ENCODE peak calls at places on chromosomes 16 and 17, in four cellular contexts. E is kidney, I is H1, Z is H9. Y is an unnamed sample.

GRCh38 chr17:6374761-6375312 is 60.1 kb downstream of the AIPL1 start:
- DNase-seq in E (peak), I (peak), Z (peak), Y (no peak)

GRCh38 chr16:69848635-69849545 is 86.8 kb downstream of the WWP2 start:
- DNase-seq in E (peak), I (no peak), Z (no peak), Y (peak)

GRCh38 chr16:11202260-11203091 is 53.5 kb downstream of the SOCS1 start:
- DNase-seq in E (no peak), I (no peak), Z (no peak), Y (no peak)

GRCh38 chr16:84407588-84408313 is 39.4 kb downstream of the ATP2C2 start:
- DNase-seq in E (no peak), I (no peak), Z (no peak), Y (no peak)

GRCh38 chr16:52467753-52468152 is 79.2 kb downstream of the TOX3 start:
- DNase-seq in E (no peak), I (no peak), Z (no peak), Y (no peak)

GRCh38 chr17:26782153-26782552 is 511.8 kb upstream of the WSB1 start:
- DNase-seq in E (peak), I (no peak), Z (no peak), Y (no peak)

GRCh38 chr17:5049314-5049819 is 14.1 kb upstream of the SLC52A1 start:
- DNase-seq in E (peak), I (no peak), Z (no peak), Y (no peak)

GRCh38 chr16:17515421-17516210 is 44.9 kb upstream of the XYLT1 start:
- DNase-seq in E (no peak), I (no peak), Z (no peak), Y (no peak)

GRCh38 chr17:51647873-51648272 is 387.5 kb downstream of the UTP18 start:
- DNase-seq in E (no peak), I (no peak), Z (no peak), Y (no peak)

GRCh38 chr16:87447323-87447722 is 45.5 kb downstream of the ZCCHC14 start:
- DNase-seq in E (no peak), I (no peak), Z (no peak), Y (no peak)

GRCh38 chr16:55021595-55022475 is 91.2 kb downstream of the IRX5 start:
- DNase-seq in E (no peak), I (peak), Z (peak), Y (peak)

GRCh38 chr17:78739331-78739853 is 42.7 kb downstream of the CYTH1 start:
- DNase-seq in E (no peak), I (no peak), Z (no peak), Y (no peak)

GRCh38 chr16:22225060-22225459 is 19.0 kb downstream of the EEF2K start:
- DNase-seq in E (no peak), I (no peak), Z (peak), Y (no peak)

GRCh38 chr17:82443465-82444283 is 6.9 kb downstream of the CYBC1 start:
- DNase-seq in E (no peak), I (no peak), Z (no peak), Y (no peak)

GRCh38 chr16:3431779-3432219 is 11.5 kb downstream of the ZNF597 start:
- DNase-seq in E (peak), I (no peak), Z (no peak), Y (peak)

GRCh38 chr17:77696720-77697460 is 261.6 kb upstream of the TNRC6C start:
- DNase-seq in E (no peak), I (peak), Z (peak), Y (no peak)

GRCh38 chr16:59758848-59759247 is 1024.7 kb upstream of the GOT2 start:
- DNase-seq in E (no peak), I (no peak), Z (no peak), Y (no peak)

GRCh38 chr16:4664538-4665418 is 28.6 kb upstream of the NUDT16L1 start:
- DNase-seq in E (no peak), I (no peak), Z (peak), Y (peak)

GRCh38 chr17:28745052-28745776 is 1.4 kb downstream of the TRAF4 start:
- DNase-seq in E (peak), I (peak), Z (peak), Y (peak)

GRCh38 chr16:64864232-64864803 is 257.5 kb downstream of the CDH11 start:
- DNase-seq in E (no peak), I (no peak), Z (no peak), Y (no peak)

GRCh38 chr17:41324180-41325075 is 8.9 kb upstream of the KRTAP17-1 start:
- DNase-seq in E (no peak), I (peak), Z (peak), Y (no peak)

GRCh38 chr16:83312015-83312734 is 495.6 kb upstream of the HSBP1 start:
- DNase-seq in E (no peak), I (no peak), Z (no peak), Y (no peak)

GRCh38 chr16:8109510-8110369 is 480.6 kb downstream of the TMEM114 start:
- DNase-seq in E (no peak), I (no peak), Z (no peak), Y (no peak)

GRCh38 chr17:76547183-76547641 is 7.4 kb downstream of the PRCD start:
- DNase-seq in E (peak), I (no peak), Z (peak), Y (peak)

GRCh38 chr16:62201911-62202310 is 165.7 kb upstream of the CDH8 start:
- DNase-seq in E (no peak), I (no peak), Z (peak), Y (no peak)

GRCh38 chr17:51926448-51926847 is 232.1 kb downstream of the CA10 start:
- DNase-seq in E (no peak), I (no peak), Z (no peak), Y (no peak)

DNA sequence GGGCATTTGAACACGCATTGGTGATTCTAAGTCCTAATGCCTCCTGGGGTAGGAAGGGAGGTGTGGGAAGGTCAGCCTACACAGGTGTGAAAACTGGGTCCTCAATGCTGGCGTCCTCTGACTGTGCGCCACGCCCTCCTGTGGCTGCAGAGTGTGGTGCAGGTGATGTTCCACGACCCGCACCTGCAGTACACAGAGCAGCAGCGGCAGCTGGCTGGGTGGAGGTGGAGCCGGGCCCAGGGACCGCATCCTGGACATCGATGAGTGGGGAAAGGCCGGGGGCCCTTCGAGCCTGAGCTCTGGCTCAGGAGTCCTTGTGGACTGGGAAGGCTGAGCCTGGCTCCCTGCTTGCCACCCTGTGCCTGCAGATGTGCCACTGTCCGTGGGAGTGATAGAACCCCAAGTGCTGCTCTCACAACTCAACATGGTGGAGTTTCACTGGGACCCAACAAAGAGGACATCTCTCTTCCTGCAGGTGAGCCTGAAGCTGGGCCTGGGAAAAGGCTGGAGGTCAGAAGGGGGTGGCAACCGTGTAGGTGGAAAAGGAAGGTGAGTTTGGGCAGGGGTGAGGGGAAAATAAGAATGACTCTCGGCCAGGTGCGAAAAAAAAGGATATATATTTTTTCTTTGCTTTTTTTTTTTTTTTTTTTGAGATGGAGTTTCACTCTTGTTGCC is 14.0 kb upstream of the STAC2 start:
- DNase-seq in E (no peak), I (peak), Z (peak), Y (peak)
- TF ChIP-seq CTCF in E (peak), I (peak), Z (peak), Y (peak)

DNA sequence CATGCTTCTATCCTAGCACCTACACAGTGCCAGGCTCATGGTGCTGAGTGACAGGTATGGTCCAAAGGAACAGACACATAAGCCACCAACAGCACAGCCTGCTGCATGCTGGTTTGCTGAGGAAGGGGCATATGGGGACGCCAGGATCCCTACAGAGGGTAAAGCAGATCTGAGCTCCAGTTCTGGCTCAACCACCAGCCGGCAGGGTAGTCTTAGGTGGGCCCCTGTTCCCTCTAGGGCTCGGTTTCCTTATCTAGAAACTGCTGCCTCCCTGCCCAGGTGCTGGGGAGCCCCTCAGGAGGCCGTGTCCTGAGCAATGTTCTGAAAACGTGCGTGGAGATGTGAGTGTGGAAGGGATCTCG is 24.2 kb upstream of the MRPS23 start:
- DNase-seq in E (no peak), I (no peak), Z (peak), Y (no peak)
- H3K27ac ChIP-seq in E (peak), I (peak), Z (no peak), Y (peak)

GRCh38 chr17:75032896-75033294 is 13.9 kb downstream of the ATP5PD start:
- DNase-seq in E (peak), I (no peak), Z (no peak), Y (peak)
- H3K9ac ChIP-seq in E (no peak), I (no peak), Z (no peak), Y (peak)

DNA sequence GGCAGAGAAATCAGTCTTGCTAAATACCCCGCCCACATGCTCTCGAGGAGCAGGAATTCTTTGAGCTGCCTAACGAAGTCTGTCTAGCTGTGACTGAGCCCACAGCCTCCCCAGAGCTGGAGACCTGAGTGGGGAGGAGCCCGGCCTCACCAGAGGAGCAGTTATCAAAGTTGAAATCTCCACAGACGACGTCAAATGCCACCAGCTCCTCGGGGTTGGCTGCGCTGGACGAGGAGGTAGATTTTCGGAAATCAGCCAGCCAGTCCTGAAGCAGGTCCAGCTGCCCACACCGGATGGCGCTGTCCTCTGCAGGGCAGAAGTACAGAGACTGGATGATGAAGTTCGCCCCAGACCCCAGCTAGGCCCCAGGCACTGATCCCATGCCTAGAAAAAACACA is 53.8 kb downstream of the PRMT7 start:
- DNase-seq in E (no peak), I (peak), Z (peak), Y (no peak)
- TF ChIP-seq CTCF in E (no peak), I (peak), Z (peak), Y (no peak)